ENCODE peak calls at places on chromosomes 4 and X, in eight cellular contexts. F, I, V, A, E, W, Q and Z are unnamed samples. For H3K9me3 and H3K27me3, the result is how much of the 10 kb centered on the place peaks cover.

GRCh38 chr4:143355540-143356217 is 19.0 kb downstream of the GAB1 start:
- DNase-seq in Q (no peak), I (peak), V (no peak), F (no peak), E (no peak), A (no peak), W (no peak), Z (no peak)

GRCh38 chrX:141439651-141440050 is 144.9 kb downstream of the SPANXA1 start:
- DNase-seq in V (no peak), Q (no peak), A (no peak), F (no peak), I (no peak), W (no peak), E (no peak), Z (no peak)

GRCh38 chr4:162977788-162978187 is 188.9 kb downstream of the NAF1 start:
- DNase-seq in V (no peak), W (no peak), Q (no peak), A (no peak), I (no peak), F (no peak), E (no peak), Z (no peak)

GRCh38 chrX:68292471-68292870 is 140.8 kb downstream of the OPHN1 start:
- DNase-seq in I (no peak), V (no peak), E (no peak), F (no peak), W (no peak), A (no peak), Q (no peak), Z (no peak)

GRCh38 chr4:42816864-42817263 is 75.6 kb upstream of the GRXCR1 start:
- DNase-seq in Q (no peak), W (no peak), I (no peak), V (no peak), E (no peak), A (no peak), F (no peak), Z (no peak)

GRCh38 chrX:124018031-124018430 is 56.5 kb downstream of the STAG2 start:
- DNase-seq in A (no peak), Q (peak), W (no peak), V (no peak), I (peak), E (no peak), F (peak), Z (peak)

GRCh38 chr4:169823685-169824084 is 65.9 kb upstream of the HPF1 start:
- DNase-seq in W (no peak), F (peak), I (peak), E (no peak), Q (peak), V (peak), A (no peak), Z (peak)

GRCh38 chr4:69617083-69617694 is 22.3 kb downstream of the UGT2A2 start:
- DNase-seq in W (no peak), A (no peak), V (no peak), E (no peak), I (peak), F (no peak), Q (no peak), Z (peak)

GRCh38 chr4:7871356-7871755 is 68.3 kb downstream of the AFAP1 start:
- DNase-seq in W (no peak), F (no peak), E (no peak), V (no peak), Q (no peak), A (no peak), I (no peak), Z (no peak)

GRCh38 chrX:109995155-109995554 is 7.8 kb upstream of the TMEM164 start:
- DNase-seq in A (no peak), F (no peak), W (no peak), Q (no peak), I (no peak), V (no peak), E (no peak), Z (no peak)

GRCh38 chrX:39705299-39705698 is 392.5 kb downstream of the BCOR start:
- DNase-seq in V (peak), W (peak), F (no peak), I (peak), A (peak), E (peak), Q (no peak), Z (peak)

GRCh38 chr4:164442167-164442566 is 311.8 kb upstream of the SMIM31 start:
- DNase-seq in I (peak), W (no peak), E (no peak), Q (no peak), A (no peak), V (no peak), F (no peak), Z (peak)

GRCh38 chrX:24498181-24498580 is 33.1 kb downstream of the PDK3 start:
- DNase-seq in A (no peak), Q (no peak), F (peak), E (no peak), V (no peak), I (no peak), W (no peak), Z (peak)

GRCh38 chrX:39309018-39309620 is 507.9 kb downstream of the MID1IP1 start:
- DNase-seq in A (no peak), Q (peak), I (peak), F (peak), E (no peak), V (no peak), W (no peak), Z (peak)

GRCh38 chr4:61212788-61213187 is 12.7 kb downstream of the ADGRL3 start:
- DNase-seq in F (no peak), W (no peak), E (no peak), Q (no peak), A (no peak), V (no peak), I (no peak), Z (no peak)

GRCh38 chr4:186739802-186740434 is 16.3 kb upstream of the FAT1 start:
- DNase-seq in I (no peak), E (no peak), W (no peak), V (no peak), Q (no peak), F (no peak), A (no peak), Z (no peak)

GRCh38 chr4:6763330-6763851 is 19.1 kb upstream of the KIAA0232 start:
- DNase-seq in W (peak), I (no peak), A (no peak), V (no peak), E (no peak), F (no peak), Q (no peak), Z (no peak)

GRCh38 chr4:2891294-2891693 is 47.6 kb downstream of the ADD1 start:
- DNase-seq in Q (no peak), E (no peak), A (no peak), I (peak), F (no peak), V (no peak), W (no peak), Z (no peak)

GRCh38 chrX:132737743-132738142 is 220.7 kb downstream of the HS6ST2 start:
- DNase-seq in Q (peak), W (peak), V (no peak), E (no peak), I (no peak), A (no peak), F (peak), Z (peak)

GRCh38 chrX:87924619-87925018 is 407.0 kb downstream of the KLHL4 start:
- DNase-seq in Q (no peak), E (no peak), F (no peak), I (no peak), A (no peak), V (no peak), W (no peak), Z (no peak)

GRCh38 chrX:9378980-9379696 is 85.7 kb upstream of the TBL1X start:
- DNase-seq in V (no peak), F (no peak), Q (peak), E (no peak), I (peak), W (no peak), A (no peak), Z (no peak)

GRCh38 chr4:8407316-8407715 is 33.2 kb downstream of the ACOX3 start:
- DNase-seq in W (no peak), E (no peak), V (no peak), Q (no peak), I (no peak), A (no peak), F (no peak), Z (no peak)

GRCh38 chr4:78032446-78032845 is 24.7 kb upstream of the FRAS1 start:
- DNase-seq in A (no peak), V (no peak), I (no peak), E (no peak), F (no peak), Q (no peak), W (no peak), Z (no peak)

GRCh38 chrX:34877451-34877850 is 65.1 kb upstream of the FAM47B start:
- DNase-seq in W (no peak), A (no peak), E (no peak), Q (no peak), I (peak), V (no peak), F (no peak), Z (no peak)

DNA sequence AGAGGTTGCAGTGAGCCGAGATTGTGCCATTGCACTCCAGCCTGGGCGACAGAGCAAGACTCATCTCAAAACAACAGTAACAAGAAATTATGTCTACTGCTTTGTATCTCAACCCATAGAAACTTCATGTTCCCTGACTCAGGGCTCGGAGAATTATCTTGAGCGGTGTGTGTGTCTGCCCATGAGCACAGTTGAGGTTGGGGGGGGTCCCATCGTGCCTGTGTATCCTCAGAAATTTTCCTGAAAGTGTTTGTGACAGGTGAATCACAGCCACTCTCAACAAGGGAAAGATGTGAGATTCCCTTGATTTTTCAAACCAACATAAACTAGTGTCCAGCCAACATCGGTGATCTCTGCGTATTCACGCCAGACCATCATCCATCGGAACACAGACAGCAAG is 319.1 kb downstream of the ASMT start:
- DNase-seq in A (no peak), E (no peak), W (no peak), V (no peak), Q (no peak), F (no peak), I (no peak), Z (no peak)
- H3K9me3 ChIP-seq in A (under half), E (under half), W (under half), V (under half), Q (under half), F (under half), I (under half), Z (under half)

DNA sequence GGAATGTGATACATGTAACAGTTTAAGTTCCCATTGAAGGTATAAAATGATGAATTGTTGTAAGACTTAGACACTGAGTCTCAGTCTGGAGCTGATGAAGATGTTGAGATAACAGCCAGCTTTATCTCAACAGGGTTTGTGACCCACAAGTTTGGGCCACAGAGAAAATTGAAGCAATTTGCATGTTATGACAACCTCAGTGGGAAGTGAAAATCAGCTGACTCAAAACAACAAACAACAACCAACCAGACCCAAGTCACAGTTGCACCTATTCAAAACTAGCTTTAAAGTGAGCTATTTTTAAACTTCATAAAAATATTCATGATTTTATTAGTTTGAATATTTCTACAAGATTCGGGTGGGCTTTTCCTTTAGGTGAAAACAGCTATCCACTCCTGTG is 8.0 kb downstream of the SFRP2 start:
- DNase-seq in V (no peak), W (no peak), Q (no peak), E (no peak), A (no peak), F (no peak), I (no peak), Z (no peak)
- H3K27me3 ChIP-seq in V (under half), W (under half), Q (under half), E (under half), A (under half), F (under half), I (under half), Z (under half)

GRCh38 chrX:40844476-40844875 is 109.1 kb upstream of the MED14 start:
- DNase-seq in F (no peak), E (no peak), I (peak), W (no peak), A (no peak), V (no peak), Q (no peak), Z (no peak)
- H3K9me3 ChIP-seq in F (under half), E (under half), I (under half), W (under half), A (under half), V (under half), Q (under half), Z (under half)

DNA sequence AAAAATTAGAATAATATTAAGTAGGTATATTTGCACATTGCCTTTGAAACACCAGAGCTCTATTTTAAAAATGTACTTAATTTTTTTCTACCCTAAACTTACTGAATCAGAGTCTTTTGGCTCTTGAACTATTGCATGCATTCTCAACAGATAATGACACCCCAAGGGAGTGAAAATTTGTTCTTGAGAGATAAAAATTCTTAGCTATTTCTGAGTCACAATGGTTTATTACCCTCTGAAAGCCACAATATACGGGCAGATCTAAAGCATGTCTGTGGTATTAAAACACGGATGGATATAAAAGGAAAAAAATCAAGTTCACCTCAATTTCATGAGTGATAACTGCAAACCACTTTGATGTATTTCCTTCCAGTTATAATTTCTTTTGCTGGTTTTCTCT is 636.3 kb upstream of the FTHL17 start:
- DNase-seq in I (no peak), F (no peak), A (no peak), Q (no peak), V (no peak), W (no peak), E (no peak), Z (peak)
- H3K27me3 ChIP-seq in I (under half), F (under half), A (under half), Q (under half), V (under half), W (under half), E (under half), Z (under half)